ENCODE peak calls at places on chromosomes 16 and 17, in four cellular contexts. U is K562, C is GM12878, I is H1. S is an unnamed sample.

GRCh38 chr17:2057714-2058520 is 3.0 kb downstream of the HIC1 start:
- DNase-seq in U (no peak), C (no peak), I (peak; percentile 70), S (no peak)

GRCh38 chr17:40070895-40071719 is 8.3 kb downstream of the THRA start:
- DNase-seq in U (peak; percentile 61), C (no peak), I (peak; percentile 62), S (no peak)

GRCh38 chr17:65797101-65797500 is 235.7 kb upstream of the AXIN2 start:
- DNase-seq in U (no peak), C (no peak), I (no peak), S (no peak)

GRCh38 chr17:64477849-64478248 is 19.0 kb downstream of the POLG2 start:
- DNase-seq in U (no peak), C (no peak), I (no peak), S (no peak)

GRCh38 chr16:57736419-57737281 is 1.1 kb downstream of the KATNB1 start:
- DNase-seq in U (peak; percentile 53), C (no peak), I (no peak), S (no peak)

GRCh38 chr17:8463089-8463488 is 27.4 kb downstream of the NDEL1 start:
- DNase-seq in U (no peak), C (no peak), I (no peak), S (no peak)

GRCh38 chr17:50206604-50207293 is 5.3 kb upstream of the COL1A1 start:
- DNase-seq in U (peak; percentile 51), C (no peak), I (peak; percentile 83), S (no peak)

GRCh38 chr17:45221081-45221996 is at the start of gene FMNL1:
- DNase-seq in U (peak; percentile 71), C (no peak), I (peak; percentile 77), S (no peak)

GRCh38 chr17:59870482-59870881 is 22.3 kb downstream of the TUBD1 start:
- DNase-seq in U (no peak), C (no peak), I (no peak), S (no peak)

DNA sequence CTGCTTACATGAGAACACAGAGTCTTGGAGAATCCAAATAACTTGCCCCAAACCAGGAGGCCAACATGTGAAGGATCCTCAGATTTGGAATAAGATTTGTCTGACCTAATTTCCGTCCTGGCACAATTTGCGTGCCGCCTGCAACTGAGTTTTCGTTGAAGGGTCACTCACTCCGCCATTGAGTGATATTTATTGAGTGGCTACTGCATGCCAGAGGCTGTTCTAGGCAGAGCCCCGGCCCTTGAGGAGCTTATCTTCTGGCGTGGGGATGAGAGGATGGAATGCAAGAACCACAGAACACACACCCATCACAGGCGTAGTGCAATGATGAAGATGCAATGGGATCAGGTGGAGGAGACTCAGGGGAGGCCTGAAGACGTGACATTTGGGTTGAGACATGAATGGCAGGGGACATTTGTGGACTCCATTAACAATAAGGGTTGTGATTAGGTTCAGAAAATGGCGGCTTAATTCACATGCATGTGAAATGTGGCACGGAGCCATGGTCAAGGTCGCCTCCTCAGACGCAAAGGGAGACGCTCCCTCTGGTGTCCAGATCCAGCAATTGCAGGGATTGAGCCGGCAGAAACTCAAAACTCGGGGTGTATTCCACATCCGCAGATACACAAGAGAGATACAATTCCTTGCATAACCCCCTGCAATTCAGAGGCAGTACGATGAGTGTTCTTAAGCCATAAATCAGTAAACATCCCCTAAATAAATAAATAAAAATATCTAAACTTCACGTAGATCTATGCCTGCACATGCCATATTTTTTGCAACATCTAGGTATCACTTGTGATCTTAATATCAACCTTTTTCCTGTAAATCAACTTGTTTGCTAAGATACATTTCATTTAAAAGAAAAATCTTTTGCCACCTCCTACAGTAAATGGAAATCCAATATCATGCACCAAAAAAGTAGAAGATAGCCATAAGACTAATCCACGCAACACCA is 57.9 kb upstream of the CACNG4 start:
- DNase-seq in U (peak; percentile 73), C (peak; percentile 25), I (peak; percentile 85), S (peak; percentile 81)
- TF ChIP-seq EGR1 in U (no peak), C (no peak), I (no peak), S (no peak)

DNA sequence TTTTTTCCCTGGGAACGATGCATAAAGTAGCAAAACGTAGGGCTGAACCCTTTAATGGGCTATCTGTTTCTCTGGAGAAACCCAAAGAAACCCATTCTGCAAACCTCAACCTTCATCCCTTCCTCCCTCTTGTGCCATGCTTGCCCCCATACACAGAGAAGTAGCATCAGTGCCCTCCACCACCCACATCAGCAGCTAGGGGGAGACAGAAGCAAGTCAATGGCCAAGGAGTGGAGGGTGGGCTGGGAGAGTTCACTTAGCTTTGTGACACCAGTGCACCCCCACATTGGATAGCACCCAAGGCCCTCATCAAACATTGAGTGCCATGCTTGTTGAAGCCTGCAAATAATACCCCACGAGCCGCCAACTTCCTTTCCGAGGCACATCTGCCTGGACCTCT is 282.4 kb downstream of the ABCC12 start:
- DNase-seq in U (peak; percentile 19), C (no peak), I (no peak), S (no peak)
- TF ChIP-seq CTCF in U (peak; percentile 62), C (peak; percentile 50), I (peak; percentile 48), S (peak; percentile 70)

DNA sequence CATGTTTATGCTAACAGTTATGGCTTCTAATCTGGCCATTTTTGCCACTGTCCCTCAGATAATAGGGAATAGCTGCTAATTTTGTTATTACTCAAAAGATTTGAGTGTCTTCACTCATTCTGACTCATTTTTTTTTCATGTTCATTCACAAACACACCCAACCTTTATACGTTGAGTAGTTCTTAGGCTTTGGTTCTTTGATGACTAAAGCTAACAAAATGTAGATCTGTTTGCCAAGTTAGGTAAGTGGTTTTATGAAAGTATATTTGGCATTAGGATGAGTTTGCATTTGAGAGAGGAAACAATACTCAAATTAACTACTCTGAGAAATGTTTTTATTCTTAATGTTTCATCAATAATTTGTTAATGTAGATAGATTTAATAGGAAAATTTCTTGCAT is 3.7 kb downstream of the MAP2K4 start:
- DNase-seq in U (no peak), C (no peak), I (no peak), S (peak; percentile 68)
- TF ChIP-seq EGR1 in U (no peak), C (no peak), I (no peak), S (no peak)

GRCh38 chr17:77606865-77607210 is 351.7 kb upstream of the TNRC6C start:
- DNase-seq in U (no peak), C (no peak), I (peak; percentile 43), S (no peak)
- TF ChIP-seq CTCF in U (peak; percentile 62), C (no peak), I (no peak), S (peak; percentile 27)

DNA sequence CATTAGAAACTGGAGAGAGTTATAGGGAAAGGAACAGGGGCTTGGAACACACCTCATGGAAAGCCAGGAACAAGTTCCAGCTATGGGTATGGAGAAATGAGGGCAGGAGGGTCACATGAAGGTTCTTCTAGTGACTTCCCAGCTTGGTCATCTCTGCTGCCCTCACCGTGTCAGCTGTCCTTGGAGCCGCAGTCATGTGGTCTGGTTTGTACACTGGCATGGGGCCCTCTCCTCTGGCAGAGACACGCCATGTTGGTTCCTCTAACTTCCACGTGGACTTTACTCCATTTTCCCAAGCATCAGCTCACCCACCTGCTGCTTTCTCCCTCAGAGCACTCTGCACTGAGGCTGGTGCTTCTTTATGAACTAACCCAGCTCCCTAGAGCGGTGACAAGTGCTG is 26.3 kb downstream of the MPG start:
- DNase-seq in U (no peak), C (no peak), I (no peak), S (no peak)
- TF ChIP-seq EGR1 in U (no peak), C (no peak), I (no peak), S (no peak)

GRCh38 chr16:64950262-64950661 is 171.6 kb downstream of the CDH11 start:
- DNase-seq in U (no peak), C (no peak), I (peak; percentile 49), S (no peak)
- TF ChIP-seq CTCF in U (no peak), C (no peak), I (peak; percentile 50), S (no peak)

GRCh38 chr17:41177727-41178271 is at the start of gene KRTAP4-2:
- DNase-seq in U (no peak), C (no peak), I (no peak), S (no peak)

GRCh38 chr17:41176744-41177387 is 1.2 kb downstream of the KRTAP4-2 start:
- DNase-seq in U (no peak), C (no peak), I (no peak), S (no peak)

GRCh38 chr17:41184480-41184961 is at the start of gene KRTAP4-1:
- DNase-seq in U (no peak), C (no peak), I (no peak), S (no peak)

GRCh38 chr17:41178341-41178740 is 320 bp upstream of the KRTAP4-2 start:
- DNase-seq in U (no peak), C (no peak), I (no peak), S (no peak)

DNA sequence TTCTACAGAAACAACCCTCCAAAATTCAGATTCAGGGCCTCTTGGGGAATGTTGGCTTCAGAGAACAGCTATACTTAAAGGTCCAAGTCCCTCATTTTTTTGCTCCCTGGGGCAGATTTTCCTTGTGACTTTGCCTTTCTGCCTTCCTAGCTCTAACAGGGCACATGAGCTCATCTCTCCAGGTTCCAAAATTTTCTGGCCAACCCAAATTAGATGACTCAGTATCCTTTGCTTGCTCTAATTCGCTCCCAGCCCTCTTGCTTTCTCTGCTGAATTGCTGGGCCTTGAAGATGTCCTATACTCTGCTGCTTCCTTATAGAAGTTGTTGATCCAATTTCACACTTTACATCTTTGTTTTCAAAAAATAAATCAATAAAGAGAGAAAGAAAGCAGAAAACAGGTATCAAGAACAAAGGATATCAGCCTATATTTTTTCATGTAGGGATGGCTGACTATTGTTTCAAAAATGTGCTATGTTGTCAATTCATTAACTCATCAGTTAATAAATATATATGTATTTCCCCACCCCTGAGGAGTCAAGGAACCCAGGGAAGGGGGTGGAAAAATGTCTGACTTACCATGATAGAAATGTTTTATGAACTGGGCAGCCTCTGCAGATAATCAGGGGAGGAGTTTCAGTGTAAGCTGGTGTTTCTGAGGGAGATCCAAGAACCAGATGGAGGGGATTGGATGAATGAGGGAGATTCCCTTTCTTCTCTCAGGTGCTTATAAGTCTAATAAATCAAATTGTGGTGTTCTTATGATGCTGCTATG is 1.0 kb upstream of the KRTAP4-2 start:
- DNase-seq in U (no peak), C (no peak), I (no peak), S (no peak)
- TF ChIP-seq EGR1 in U (no peak), C (no peak), I (no peak), S (no peak)

GRCh38 chr16:65667013-65667578 is 545.2 kb upstream of the CDH11 start:
- DNase-seq in U (no peak), C (no peak), I (no peak), S (no peak)
- TF ChIP-seq CTCF in U (no peak), C (no peak), I (peak; percentile 34), S (no peak)

S was measured in HCT116.